ENCODE peak calls at places on chromosomes 3 and 15, in seven cellular contexts. L, S, B, A, W, T and F are unnamed samples. For H3K4me1, the result is how much of the 10 kb centered on the place peaks cover.

GRCh38 chr3:72259755-72260589 is 475.0 kb upstream of the PROK2 start:
- DNase-seq in S (no peak), B (peak), T (no peak), L (no peak), W (no peak), A (no peak), F (peak)

GRCh38 chr3:194250104-194251002 is 100.8 kb downstream of the CPN2 start:
- DNase-seq in T (no peak), S (no peak), W (no peak), B (peak), A (peak), L (peak), F (peak)

GRCh38 chr3:196754215-196754937 is 14.7 kb downstream of the PAK2 start:
- DNase-seq in S (no peak), W (no peak), L (no peak), B (peak), T (no peak), A (no peak), F (no peak)

GRCh38 chr3:132444333-132444732 is 27.0 kb downstream of the DNAJC13 start:
- DNase-seq in W (no peak), A (no peak), L (peak), S (no peak), T (no peak), B (peak), F (peak)

GRCh38 chr15:68646751-68647150 is 68.0 kb downstream of the CORO2B start:
- DNase-seq in T (no peak), A (no peak), W (no peak), L (no peak), S (no peak), B (no peak), F (no peak)

GRCh38 chr3:63043631-63044030 is 168.4 kb upstream of the CADPS start:
- DNase-seq in S (no peak), A (no peak), B (no peak), T (no peak), L (no peak), W (no peak), F (peak)

GRCh38 chr3:182911782-182912111 is 68.6 kb downstream of the DCUN1D1 start:
- DNase-seq in T (peak), L (no peak), B (no peak), W (peak), A (no peak), S (no peak), F (peak)

GRCh38 chr3:54876694-54877093 is 51.2 kb downstream of the LRTM1 start:
- DNase-seq in L (no peak), W (no peak), B (no peak), T (no peak), A (no peak), S (no peak), F (no peak)

GRCh38 chr3:76756578-76756977 is 283.3 kb upstream of the ROBO2 start:
- DNase-seq in B (no peak), S (no peak), A (no peak), W (no peak), L (no peak), T (no peak), F (no peak)

GRCh38 chr3:150407818-150408231 is 273 bp upstream of the TSC22D2 start:
- DNase-seq in W (peak), A (no peak), T (no peak), S (peak), B (peak), L (peak), F (no peak)

GRCh38 chr3:53252105-53252946 is 3.5 kb downstream of the TKT start:
- DNase-seq in S (peak), L (no peak), B (peak), W (no peak), T (no peak), A (no peak), F (peak)

GRCh38 chr3:148229107-148229506 is 468.6 kb upstream of the AGTR1 start:
- DNase-seq in T (no peak), S (no peak), L (peak), A (no peak), W (no peak), B (no peak), F (no peak)

GRCh38 chr15:68543546-68544008 is 35.2 kb upstream of the CORO2B start:
- DNase-seq in A (no peak), S (no peak), B (no peak), T (no peak), L (no peak), W (no peak), F (no peak)

GRCh38 chr3:49880581-49881328 is 11.0 kb upstream of the CAMKV start:
- DNase-seq in S (peak), A (peak), W (peak), T (peak), L (no peak), B (no peak), F (no peak)

GRCh38 chr3:183178833-183179549 is 16.5 kb upstream of the LAMP3 start:
- DNase-seq in L (no peak), W (peak), A (peak), S (peak), B (peak), T (peak), F (peak)

GRCh38 chr15:40470423-40471104 is at the start of gene CHST14:
- DNase-seq in B (peak), A (peak), W (peak), L (peak), T (peak), S (peak), F (peak)

GRCh38 chr3:115281697-115282685 is 134.9 kb upstream of the ZBTB20 start:
- DNase-seq in B (no peak), L (no peak), T (no peak), W (no peak), S (no peak), A (no peak), F (no peak)

GRCh38 chr15:101016581-101016980 is 97.4 kb downstream of the LRRK1 start:
- DNase-seq in L (no peak), A (no peak), B (no peak), T (no peak), S (no peak), W (peak), F (no peak)

GRCh38 chr3:62128028-62128427 is 245.3 kb downstream of the FEZF2 start:
- DNase-seq in A (no peak), L (no peak), B (no peak), W (no peak), T (no peak), S (no peak), F (peak)

GRCh38 chr3:24254649-24255048 is 240.0 kb downstream of the THRB start:
- DNase-seq in L (peak), B (peak), A (no peak), W (no peak), T (no peak), S (no peak), F (peak)

GRCh38 chr3:14640157-14640562 is 11.4 kb upstream of the CCDC174 start:
- DNase-seq in S (no peak), A (no peak), T (no peak), B (no peak), L (peak), W (no peak), F (no peak)

GRCh38 chr3:81920805-81921204 is 159.4 kb upstream of the GBE1 start:
- DNase-seq in S (no peak), T (no peak), L (no peak), W (no peak), B (no peak), A (no peak), F (no peak)

GRCh38 chr15:55816017-55816416 is 73.1 kb upstream of the PRTG start:
- DNase-seq in B (peak), S (no peak), W (no peak), L (peak), T (no peak), A (no peak), F (no peak)

GRCh38 chr3:184651945-184652344 is 59.9 kb downstream of the MAGEF1 start:
- DNase-seq in W (no peak), B (no peak), T (no peak), L (no peak), A (no peak), S (no peak), F (peak)

GRCh38 chr15:82045179-82045891 is 483 bp downstream of the MEX3B start:
- DNase-seq in T (peak), S (peak), W (peak), B (peak), L (peak), A (peak), F (peak)

GRCh38 chr3:59605944-59606534 is 556.2 kb upstream of the CFAP20DC start:
- DNase-seq in W (no peak), A (no peak), L (no peak), B (no peak), S (no peak), T (no peak), F (no peak)

GRCh38 chr15:78390823-78391222 is 47.2 kb upstream of the IREB2 start:
- DNase-seq in S (no peak), T (no peak), B (no peak), L (no peak), A (no peak), W (no peak), F (no peak)

GRCh38 chr15:97224191-97224641 is 736.3 kb upstream of the ARRDC4 start:
- DNase-seq in S (no peak), T (no peak), B (no peak), L (no peak), A (no peak), W (no peak), F (no peak)

DNA sequence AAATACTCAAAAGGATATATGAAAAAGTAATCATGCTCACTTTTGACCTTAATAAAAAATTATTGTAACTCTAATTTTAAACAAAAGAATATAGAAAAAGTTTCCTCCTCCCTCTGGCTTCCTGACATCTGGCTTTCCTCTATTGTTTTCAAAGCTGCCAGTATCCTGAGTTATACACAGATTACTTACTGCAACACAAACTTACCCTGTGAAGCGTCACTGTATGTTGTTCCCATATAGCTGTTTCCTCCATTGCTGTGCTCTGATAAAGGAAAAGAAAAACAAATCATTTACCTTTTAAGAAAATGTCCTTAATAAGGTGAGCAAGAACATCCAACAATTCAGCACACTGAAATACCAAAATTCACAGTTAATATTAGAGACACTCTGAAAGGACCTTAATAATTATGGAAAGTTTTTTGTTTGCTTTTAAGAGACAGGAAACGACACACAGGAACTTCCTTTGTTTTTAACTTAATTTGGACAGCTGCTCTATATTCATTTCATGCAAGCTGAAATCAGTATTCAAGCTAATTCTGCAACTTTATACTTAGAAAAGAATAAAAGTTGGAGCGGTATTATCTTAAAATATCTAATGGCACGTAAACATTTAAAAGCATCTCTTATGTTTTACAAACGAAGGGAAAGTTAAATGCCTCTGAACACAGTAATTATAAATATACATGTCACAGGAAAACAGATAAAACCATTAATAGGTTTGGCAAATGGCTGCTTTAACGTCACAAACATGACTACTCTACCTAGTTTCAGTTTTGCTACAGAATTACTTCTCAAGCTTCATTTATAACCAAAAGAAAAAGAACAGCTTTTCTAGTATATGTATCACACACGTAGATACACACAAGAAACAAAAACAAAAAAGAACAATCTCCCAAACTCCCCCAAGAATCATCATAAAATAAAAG is 21.6 kb downstream of the TJP1 start:
- DNase-seq in A (no peak), W (no peak), S (no peak), B (no peak), L (no peak), T (no peak), F (no peak)
- H3K4me1 ChIP-seq in A (under half), W (under half), S (under half), B (under half), L (under half), T (under half), F (under half)

DNA sequence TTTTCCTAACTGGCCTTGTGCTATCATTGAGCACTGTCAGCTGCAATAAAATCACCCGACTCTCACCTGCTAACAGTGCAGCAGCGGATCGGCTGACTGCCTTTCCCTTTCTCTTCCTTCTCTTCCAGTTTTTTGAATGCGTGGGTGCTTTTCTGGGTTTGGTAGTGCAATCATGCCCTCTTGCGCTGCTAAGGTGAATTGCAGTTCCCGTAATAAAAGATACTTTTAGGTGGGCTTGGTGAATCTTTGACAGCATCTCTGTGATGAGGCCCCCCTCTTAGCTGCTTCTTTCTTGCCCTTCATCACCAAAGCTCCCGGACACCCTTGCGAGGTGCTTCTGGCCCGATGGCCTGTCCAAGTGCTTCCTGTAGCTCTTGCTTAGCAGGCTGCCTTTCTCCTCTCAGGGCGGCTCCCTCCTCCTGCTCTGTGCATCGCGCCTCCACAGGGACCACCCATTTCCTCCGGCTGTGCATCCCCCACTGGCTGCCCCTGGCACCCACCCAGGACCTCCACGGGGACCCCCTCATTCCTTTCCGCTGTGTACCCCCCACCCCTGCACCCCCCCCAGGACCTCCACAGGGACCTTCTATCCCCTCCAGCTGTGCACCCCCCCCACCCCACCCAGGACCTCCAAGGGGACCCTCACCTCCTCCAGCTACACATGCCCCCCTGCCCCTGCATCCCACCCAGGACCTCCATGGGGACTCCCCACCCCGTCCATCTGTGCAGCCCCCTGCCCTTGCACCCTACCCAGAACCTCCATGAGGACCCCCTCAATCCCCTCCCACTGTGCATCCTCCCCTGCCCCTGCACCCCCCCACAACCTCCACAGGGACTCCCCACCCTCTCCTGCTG is 50.8 kb upstream of the RPL32 start:
- DNase-seq in A (peak), S (peak), W (peak), L (peak), B (peak), T (peak), F (peak)
- H2AFZ ChIP-seq in A (no peak), S (no peak), W (no peak), L (peak), B (no peak), T (no peak), F (peak)

DNA sequence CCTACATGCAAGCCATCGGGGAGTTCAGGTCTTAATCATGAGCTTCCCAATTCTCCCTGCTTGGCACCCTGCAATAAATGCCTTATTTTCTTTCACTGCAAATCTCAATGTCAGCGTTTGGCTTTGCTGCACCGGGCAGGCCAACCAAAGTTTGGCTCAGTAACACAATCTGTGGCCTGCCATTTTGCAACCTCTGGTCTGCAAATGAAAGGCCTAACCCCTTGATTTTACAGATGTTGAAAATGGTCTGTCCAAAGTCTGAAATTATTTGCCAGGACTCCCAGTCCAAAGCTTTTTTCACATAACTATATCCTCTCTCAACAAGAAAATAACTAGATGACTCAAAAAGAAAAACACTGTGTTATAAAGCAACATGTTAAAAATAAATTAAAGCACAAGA is 34.0 kb upstream of the LEKR1 start:
- DNase-seq in B (no peak), L (no peak), A (no peak), W (no peak), T (no peak), S (no peak), F (no peak)
- H3K27ac ChIP-seq in B (no peak), L (no peak), A (no peak), W (no peak), T (no peak), S (no peak), F (no peak)

GRCh38 chr15:57505056-57505713 is 86.5 kb upstream of the MYZAP start:
- DNase-seq in W (no peak), L (no peak), S (no peak), B (no peak), A (no peak), T (no peak), F (peak)

GRCh38 chr15:57505949-57506391 is 85.7 kb upstream of the MYZAP start:
- DNase-seq in W (no peak), T (no peak), S (peak), B (peak), A (no peak), L (no peak), F (peak)

GRCh38 chr15:57503051-57503702 is 88.5 kb upstream of the MYZAP start:
- DNase-seq in B (no peak), W (peak), T (no peak), S (peak), L (no peak), A (peak), F (no peak)

GRCh38 chr15:57503911-57504598 is 87.6 kb upstream of the MYZAP start:
- DNase-seq in A (no peak), W (no peak), T (no peak), S (no peak), B (no peak), L (no peak), F (no peak)

DNA sequence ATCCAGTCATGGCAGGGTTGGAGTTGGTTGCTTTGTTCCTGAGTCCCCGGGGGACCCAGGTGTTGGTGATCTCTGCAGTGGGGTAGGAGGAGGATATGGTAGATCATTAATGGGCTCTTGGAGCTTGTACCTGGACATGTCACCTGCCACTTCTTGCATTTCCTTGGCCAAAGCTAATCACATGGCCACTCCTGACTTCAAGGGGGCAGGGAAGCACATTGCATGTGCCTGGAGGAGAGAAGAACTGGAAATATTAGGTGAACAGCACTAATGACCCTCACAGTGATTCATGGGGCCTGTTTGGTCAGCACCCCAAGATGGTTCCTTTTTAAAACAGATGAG is 87.1 kb upstream of the MYZAP start:
- DNase-seq in A (no peak), T (no peak), L (no peak), S (no peak), B (no peak), W (no peak), F (no peak)
- H3K4me1 ChIP-seq in A (under half), T (under half), L (under half), S (under half), B (under half), W (under half), F (under half)

GRCh38 chr3:36428444-36428843 is 48.1 kb downstream of the STAC start:
- DNase-seq in S (no peak), B (no peak), L (no peak), W (no peak), A (no peak), T (no peak), F (no peak)
- H2AFZ ChIP-seq in S (no peak), B (no peak), L (no peak), W (no peak), A (no peak), T (no peak), F (no peak)

GRCh38 chr3:111229301-111229700 is 157.7 kb downstream of the NECTIN3 start:
- DNase-seq in B (no peak), A (no peak), W (no peak), T (no peak), L (no peak), S (no peak), F (no peak)

DNA sequence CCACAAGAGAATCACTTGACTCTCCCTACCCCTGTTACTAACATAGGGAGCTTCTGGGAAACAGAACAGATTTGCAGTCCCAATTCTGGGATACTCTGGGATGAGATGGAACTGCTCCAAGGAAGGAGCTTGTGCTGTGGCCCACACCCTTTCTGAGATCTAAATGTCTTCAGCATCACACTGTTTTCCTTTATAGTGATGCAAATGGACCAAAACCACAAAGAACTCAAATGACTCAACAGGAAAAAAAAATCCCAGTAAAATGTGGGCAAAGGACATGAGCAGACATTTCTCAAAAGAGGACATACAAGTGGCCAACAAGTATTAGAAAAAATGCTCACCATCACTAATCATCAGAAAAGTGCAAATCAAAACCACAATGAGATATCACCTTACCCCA is 155.6 kb downstream of the NECTIN3 start:
- DNase-seq in A (no peak), L (peak), W (no peak), S (no peak), B (peak), T (no peak), F (peak)
- H3K27ac ChIP-seq in A (no peak), L (no peak), W (no peak), S (no peak), B (no peak), T (no peak), F (no peak)

GRCh38 chr15:66362776-66363175 is 6.3 kb upstream of the TIPIN start:
- DNase-seq in T (no peak), A (no peak), W (no peak), L (no peak), B (no peak), S (no peak), F (no peak)
- H3K4me1 ChIP-seq in T (under half), A (under half), W (under half), L (under half), B (under half), S (under half), F (under half)

DNA sequence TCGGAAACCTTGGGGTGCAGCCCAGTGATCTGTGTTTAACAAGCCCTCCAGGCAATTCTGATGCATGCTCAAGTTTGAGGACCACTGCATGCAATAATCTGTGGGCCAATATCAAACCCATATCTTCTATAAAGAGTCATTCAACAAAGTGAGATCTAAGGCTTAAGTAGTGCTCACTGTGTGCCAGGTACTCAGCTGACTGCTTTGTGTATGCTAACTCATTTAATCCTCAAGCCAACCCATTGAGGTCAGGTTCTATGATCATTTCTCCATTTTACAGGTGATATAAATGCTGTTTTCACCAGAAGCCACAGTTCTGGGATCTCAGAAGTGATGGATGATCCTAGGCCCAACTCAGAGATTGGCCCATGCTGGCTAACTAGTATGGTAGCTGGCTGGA is 101.7 kb downstream of the SMAD6 start:
- DNase-seq in L (no peak), W (no peak), T (no peak), S (no peak), A (no peak), B (no peak), F (no peak)
- H2AFZ ChIP-seq in L (peak), W (no peak), T (peak), S (no peak), A (peak), B (peak), F (no peak)